ENCODE peak calls at places on chromosomes 3 and 15, in five cellular contexts. One of them, this sample, is unnamed.

GRCh38 chr3:144557515-144557914 is 585.9 kb downstream of the DIPK2A start:
- DNase-seq in fibroblast of the conjunctiva: no peak
- DNase-seq in left ventricle myocardium inferior: no peak
- DNase-seq in NCI-H1105 treated with DMSO at 0.1 percent for 48 hours: no peak
- DNase-seq in activated naive CD8-positive, alpha-beta T cell treated with anti-CD3 and anti-CD28 coated beads for 36 hours: no peak
- DNase-seq in this sample: no peak

GRCh38 chr3:138348107-138348949 is at the start of gene MRAS:
- DNase-seq in fibroblast of the conjunctiva: peak; percentile 45
- DNase-seq in left ventricle myocardium inferior: peak; percentile 83
- DNase-seq in NCI-H1105 treated with DMSO at 0.1 percent for 48 hours: peak; percentile 65
- DNase-seq in activated naive CD8-positive, alpha-beta T cell treated with anti-CD3 and anti-CD28 coated beads for 36 hours: peak; percentile 53
- DNase-seq in this sample: peak; percentile 86

GRCh38 chr15:80825361-80826030 is 46.3 kb downstream of the CEMIP start:
- DNase-seq in fibroblast of the conjunctiva: no peak
- DNase-seq in left ventricle myocardium inferior: no peak
- DNase-seq in NCI-H1105 treated with DMSO at 0.1 percent for 48 hours: no peak
- DNase-seq in activated naive CD8-positive, alpha-beta T cell treated with anti-CD3 and anti-CD28 coated beads for 36 hours: no peak
- DNase-seq in this sample: no peak

GRCh38 chr15:31091531-31091930 is 10.0 kb downstream of the TRPM1 start:
- DNase-seq in fibroblast of the conjunctiva: no peak
- DNase-seq in left ventricle myocardium inferior: no peak
- DNase-seq in NCI-H1105 treated with DMSO at 0.1 percent for 48 hours: no peak
- DNase-seq in activated naive CD8-positive, alpha-beta T cell treated with anti-CD3 and anti-CD28 coated beads for 36 hours: no peak
- DNase-seq in this sample: no peak

GRCh38 chr3:107973152-107973551 is 117.7 kb downstream of the CD47 start:
- DNase-seq in fibroblast of the conjunctiva: no peak
- DNase-seq in left ventricle myocardium inferior: no peak
- DNase-seq in NCI-H1105 treated with DMSO at 0.1 percent for 48 hours: no peak
- DNase-seq in activated naive CD8-positive, alpha-beta T cell treated with anti-CD3 and anti-CD28 coated beads for 36 hours: no peak
- DNase-seq in this sample: no peak

GRCh38 chr15:58622877-58623276 is 126.6 kb downstream of the ADAM10 start:
- DNase-seq in fibroblast of the conjunctiva: no peak
- DNase-seq in left ventricle myocardium inferior: no peak
- DNase-seq in NCI-H1105 treated with DMSO at 0.1 percent for 48 hours: no peak
- DNase-seq in activated naive CD8-positive, alpha-beta T cell treated with anti-CD3 and anti-CD28 coated beads for 36 hours: no peak
- DNase-seq in this sample: no peak

GRCh38 chr3:184565421-184566211 is 4.0 kb downstream of the EPHB3 start:
- DNase-seq in fibroblast of the conjunctiva: peak; percentile 52
- DNase-seq in left ventricle myocardium inferior: no peak
- DNase-seq in NCI-H1105 treated with DMSO at 0.1 percent for 48 hours: peak; percentile 64
- DNase-seq in activated naive CD8-positive, alpha-beta T cell treated with anti-CD3 and anti-CD28 coated beads for 36 hours: no peak
- DNase-seq in this sample: no peak

GRCh38 chr3:128701342-128702212 is 24.4 kb upstream of the RAB7A start:
- DNase-seq in fibroblast of the conjunctiva: no peak
- DNase-seq in left ventricle myocardium inferior: no peak
- DNase-seq in NCI-H1105 treated with DMSO at 0.1 percent for 48 hours: no peak
- DNase-seq in activated naive CD8-positive, alpha-beta T cell treated with anti-CD3 and anti-CD28 coated beads for 36 hours: no peak
- DNase-seq in this sample: no peak

GRCh38 chr3:105538483-105538882 is 171.8 kb downstream of the ALCAM start:
- DNase-seq in fibroblast of the conjunctiva: no peak
- DNase-seq in left ventricle myocardium inferior: no peak
- DNase-seq in NCI-H1105 treated with DMSO at 0.1 percent for 48 hours: no peak
- DNase-seq in activated naive CD8-positive, alpha-beta T cell treated with anti-CD3 and anti-CD28 coated beads for 36 hours: no peak
- DNase-seq in this sample: no peak

GRCh38 chr3:142022381-142022780 is 127.0 kb downstream of the TFDP2 start:
- DNase-seq in fibroblast of the conjunctiva: no peak
- DNase-seq in left ventricle myocardium inferior: no peak
- DNase-seq in NCI-H1105 treated with DMSO at 0.1 percent for 48 hours: no peak
- DNase-seq in activated naive CD8-positive, alpha-beta T cell treated with anti-CD3 and anti-CD28 coated beads for 36 hours: no peak
- DNase-seq in this sample: no peak

GRCh38 chr15:96977886-96978285 is 647.4 kb downstream of the NR2F2 start:
- DNase-seq in fibroblast of the conjunctiva: no peak
- DNase-seq in left ventricle myocardium inferior: no peak
- DNase-seq in NCI-H1105 treated with DMSO at 0.1 percent for 48 hours: no peak
- DNase-seq in activated naive CD8-positive, alpha-beta T cell treated with anti-CD3 and anti-CD28 coated beads for 36 hours: no peak
- DNase-seq in this sample: no peak

GRCh38 chr15:98914626-98915025 is 93.0 kb downstream of the PGPEP1L start:
- DNase-seq in fibroblast of the conjunctiva: peak; percentile 50
- DNase-seq in left ventricle myocardium inferior: no peak
- DNase-seq in NCI-H1105 treated with DMSO at 0.1 percent for 48 hours: no peak
- DNase-seq in activated naive CD8-positive, alpha-beta T cell treated with anti-CD3 and anti-CD28 coated beads for 36 hours: no peak
- DNase-seq in this sample: no peak

GRCh38 chr15:95928822-95929221 is 401.7 kb upstream of the NR2F2 start:
- DNase-seq in fibroblast of the conjunctiva: no peak
- DNase-seq in left ventricle myocardium inferior: no peak
- DNase-seq in NCI-H1105 treated with DMSO at 0.1 percent for 48 hours: no peak
- DNase-seq in activated naive CD8-positive, alpha-beta T cell treated with anti-CD3 and anti-CD28 coated beads for 36 hours: no peak
- DNase-seq in this sample: no peak

GRCh38 chr3:47159820-47160219 is 4.1 kb downstream of the SETD2 start:
- DNase-seq in fibroblast of the conjunctiva: no peak
- DNase-seq in left ventricle myocardium inferior: no peak
- DNase-seq in NCI-H1105 treated with DMSO at 0.1 percent for 48 hours: no peak
- DNase-seq in activated naive CD8-positive, alpha-beta T cell treated with anti-CD3 and anti-CD28 coated beads for 36 hours: no peak
- DNase-seq in this sample: no peak

GRCh38 chr3:56928379-56929068 is 126.8 kb upstream of the ARHGEF3 start:
- DNase-seq in fibroblast of the conjunctiva: no peak
- DNase-seq in left ventricle myocardium inferior: no peak
- DNase-seq in NCI-H1105 treated with DMSO at 0.1 percent for 48 hours: no peak
- DNase-seq in activated naive CD8-positive, alpha-beta T cell treated with anti-CD3 and anti-CD28 coated beads for 36 hours: no peak
- DNase-seq in this sample: no peak

GRCh38 chr3:161104561-161105551 is at the start of gene B3GALNT1:
- DNase-seq in fibroblast of the conjunctiva: no peak
- DNase-seq in left ventricle myocardium inferior: peak; percentile 61
- DNase-seq in NCI-H1105 treated with DMSO at 0.1 percent for 48 hours: peak; percentile 76
- DNase-seq in activated naive CD8-positive, alpha-beta T cell treated with anti-CD3 and anti-CD28 coated beads for 36 hours: peak; percentile 55
- DNase-seq in this sample: peak; percentile 71

GRCh38 chr15:71251548-71252035 is 136.3 kb downstream of the THSD4 start:
- DNase-seq in fibroblast of the conjunctiva: no peak
- DNase-seq in left ventricle myocardium inferior: no peak
- DNase-seq in NCI-H1105 treated with DMSO at 0.1 percent for 48 hours: no peak
- DNase-seq in activated naive CD8-positive, alpha-beta T cell treated with anti-CD3 and anti-CD28 coated beads for 36 hours: no peak
- DNase-seq in this sample: no peak

GRCh38 chr3:129230311-129231019 is 18.9 kb upstream of the COPG1 start:
- DNase-seq in fibroblast of the conjunctiva: peak; percentile 77
- DNase-seq in left ventricle myocardium inferior: no peak
- DNase-seq in NCI-H1105 treated with DMSO at 0.1 percent for 48 hours: no peak
- DNase-seq in activated naive CD8-positive, alpha-beta T cell treated with anti-CD3 and anti-CD28 coated beads for 36 hours: no peak
- DNase-seq in this sample: no peak

GRCh38 chr15:68055224-68055705 is 1.1 kb downstream of the PIAS1 start:
- DNase-seq in fibroblast of the conjunctiva: peak; percentile 4
- DNase-seq in left ventricle myocardium inferior: no peak
- DNase-seq in NCI-H1105 treated with DMSO at 0.1 percent for 48 hours: peak; percentile 66
- DNase-seq in activated naive CD8-positive, alpha-beta T cell treated with anti-CD3 and anti-CD28 coated beads for 36 hours: peak; percentile 73
- DNase-seq in this sample: no peak

GRCh38 chr15:68187559-68187958 is 17.6 kb downstream of the CALML4 start:
- DNase-seq in fibroblast of the conjunctiva: peak; percentile 86
- DNase-seq in left ventricle myocardium inferior: peak; percentile 50
- DNase-seq in NCI-H1105 treated with DMSO at 0.1 percent for 48 hours: peak; percentile 97
- DNase-seq in activated naive CD8-positive, alpha-beta T cell treated with anti-CD3 and anti-CD28 coated beads for 36 hours: no peak
- DNase-seq in this sample: no peak

GRCh38 chr15:90029024-90029423 is 27.9 kb downstream of the ZNF710 start:
- DNase-seq in fibroblast of the conjunctiva: no peak
- DNase-seq in left ventricle myocardium inferior: no peak
- DNase-seq in NCI-H1105 treated with DMSO at 0.1 percent for 48 hours: no peak
- DNase-seq in activated naive CD8-positive, alpha-beta T cell treated with anti-CD3 and anti-CD28 coated beads for 36 hours: no peak
- DNase-seq in this sample: no peak